ENCODE peak calls at places on chromosomes 12 and 14, in six cellular contexts. F, R, J, X, N and Q are unnamed samples.

GRCh38 chr14:25178255-25178654 is 128.3 kb upstream of the STXBP6 start:
- DNase-seq in J (no peak), X (no peak), R (no peak), F (no peak), N (no peak), Q (no peak)

GRCh38 chr12:2588345-2588744 is 206.4 kb upstream of the FKBP4 start:
- DNase-seq in X (no peak), R (no peak), J (no peak), N (no peak), F (no peak), Q (no peak)

GRCh38 chr14:68844210-68844545 is 51.3 kb upstream of the ZFP36L1 start:
- DNase-seq in J (no peak), N (no peak), F (no peak), X (no peak), R (no peak), Q (no peak)

GRCh38 chr14:21525571-21525970 is 575 bp downstream of the SALL2 start:
- DNase-seq in R (no peak), F (no peak), J (no peak), N (no peak), X (no peak), Q (no peak)

GRCh38 chr12:13124661-13125505 is 21.4 kb upstream of the GSG1 start:
- DNase-seq in J (peak), N (peak), R (no peak), X (no peak), F (no peak), Q (no peak)

GRCh38 chr14:91219505-91220389 is 24.8 kb downstream of the GPR68 start:
- DNase-seq in X (no peak), R (no peak), F (no peak), N (no peak), J (no peak), Q (no peak)

GRCh38 chr12:51906452-51907082 is 737 bp upstream of the ACVRL1 start:
- DNase-seq in J (peak), X (no peak), N (no peak), R (no peak), F (no peak), Q (no peak)

GRCh38 chr12:34347367-34347766 is 325.1 kb downstream of the ALG10 start:
- DNase-seq in R (no peak), F (no peak), X (no peak), N (peak), J (no peak), Q (no peak)

GRCh38 chr14:92252291-92252690 is 70.7 kb upstream of the SLC24A4 start:
- DNase-seq in R (no peak), X (no peak), F (no peak), N (no peak), J (no peak), Q (no peak)

GRCh38 chr12:59182660-59183455 is 262.6 kb upstream of the LRIG3 start:
- DNase-seq in F (no peak), J (no peak), N (no peak), X (no peak), R (no peak), Q (no peak)

GRCh38 chr12:96248532-96248931 is 54.4 kb downstream of the ELK3 start:
- DNase-seq in N (no peak), R (no peak), X (no peak), J (peak), F (no peak), Q (no peak)

GRCh38 chr12:69189378-69189978 is 49.9 kb upstream of the CPSF6 start:
- DNase-seq in R (no peak), F (no peak), N (peak), X (no peak), J (no peak), Q (no peak)

GRCh38 chr12:120836119-120836684 is 68.0 kb downstream of the SPPL3 start:
- DNase-seq in J (no peak), R (no peak), F (no peak), N (no peak), X (no peak), Q (no peak)

GRCh38 chr12:53722450-53723041 is 4.7 kb downstream of the CALCOCO1 start:
- DNase-seq in X (no peak), N (no peak), F (peak), J (no peak), R (no peak), Q (no peak)

GRCh38 chr12:63045020-63045860 is 105.8 kb downstream of the AVPR1A start:
- DNase-seq in F (no peak), R (no peak), X (no peak), N (peak), J (peak), Q (no peak)

GRCh38 chr14:100569734-100570251 is 17.4 kb downstream of the BEGAIN start:
- DNase-seq in J (no peak), N (no peak), F (no peak), R (no peak), X (no peak), Q (no peak)

GRCh38 chr12:67477682-67478265 is 170.8 kb upstream of the DYRK2 start:
- DNase-seq in J (peak), N (no peak), X (no peak), R (no peak), F (no peak), Q (no peak)

GRCh38 chr12:131636940-131637750 is 73.7 kb upstream of the SFSWAP start:
- DNase-seq in J (no peak), N (no peak), R (no peak), X (no peak), F (no peak), Q (no peak)

GRCh38 chr12:108193922-108194321 is 64.8 kb downstream of the WSCD2 start:
- DNase-seq in J (peak), R (no peak), X (no peak), F (peak), N (peak), Q (no peak)

GRCh38 chr14:92263681-92264080 is 59.3 kb upstream of the SLC24A4 start:
- DNase-seq in R (no peak), N (no peak), X (no peak), J (no peak), F (no peak), Q (no peak)

GRCh38 chr14:36022765-36023415 is 153.6 kb downstream of the PTCSC3 start:
- DNase-seq in X (no peak), J (no peak), N (no peak), R (no peak), F (no peak), Q (no peak)

GRCh38 chr12:98354520-98354919 is 160.9 kb upstream of the TMPO start:
- DNase-seq in J (no peak), R (no peak), F (no peak), X (no peak), N (no peak), Q (no peak)

GRCh38 chr14:57244103-57244502 is 24.6 kb downstream of the EXOC5 start:
- DNase-seq in R (no peak), N (no peak), X (no peak), J (peak), F (no peak), Q (no peak)

GRCh38 chr14:34501004-34501580 is 38.4 kb downstream of the EAPP start:
- DNase-seq in N (no peak), X (no peak), R (no peak), F (no peak), J (no peak), Q (no peak)

GRCh38 chr12:96240656-96241055 is 46.5 kb downstream of the ELK3 start:
- DNase-seq in X (no peak), J (no peak), F (no peak), R (no peak), N (no peak), Q (no peak)

GRCh38 chr12:120735181-120735580 is 9.6 kb downstream of the ACADS start:
- DNase-seq in N (no peak), F (no peak), X (no peak), J (no peak), R (no peak), Q (no peak)

GRCh38 chr14:64060199-64060545 is 207.4 kb downstream of the SYNE2 start:
- DNase-seq in J (peak), R (no peak), N (no peak), F (no peak), X (no peak), Q (no peak)

GRCh38 chr12:122023339-122024131 is 1.9 kb downstream of the BCL7A start:
- DNase-seq in F (no peak), J (no peak), N (peak), R (no peak), X (no peak), Q (no peak)

GRCh38 chr14:35533357-35534129 is 421 bp upstream of the INSM2 start:
- DNase-seq in R (peak), X (peak), F (peak), J (peak), N (peak), Q (peak)

GRCh38 chr12:63047146-63047545 is 103.9 kb downstream of the AVPR1A start:
- DNase-seq in F (no peak), J (no peak), R (no peak), N (no peak), X (no peak), Q (no peak)

GRCh38 chr14:68950111-68950510 is 29.0 kb downstream of the ACTN1 start:
- DNase-seq in X (no peak), J (peak), F (no peak), R (no peak), N (peak), Q (no peak)

GRCh38 chr12:100576311-100577036 is 3.0 kb downstream of the GAS2L3 start:
- DNase-seq in N (peak), J (peak), F (no peak), R (no peak), X (no peak), Q (no peak)

GRCh38 chr12:118866346-118866745 is 115.0 kb upstream of the SRRM4 start:
- DNase-seq in J (peak), R (no peak), N (no peak), F (no peak), X (no peak), Q (no peak)

DNA sequence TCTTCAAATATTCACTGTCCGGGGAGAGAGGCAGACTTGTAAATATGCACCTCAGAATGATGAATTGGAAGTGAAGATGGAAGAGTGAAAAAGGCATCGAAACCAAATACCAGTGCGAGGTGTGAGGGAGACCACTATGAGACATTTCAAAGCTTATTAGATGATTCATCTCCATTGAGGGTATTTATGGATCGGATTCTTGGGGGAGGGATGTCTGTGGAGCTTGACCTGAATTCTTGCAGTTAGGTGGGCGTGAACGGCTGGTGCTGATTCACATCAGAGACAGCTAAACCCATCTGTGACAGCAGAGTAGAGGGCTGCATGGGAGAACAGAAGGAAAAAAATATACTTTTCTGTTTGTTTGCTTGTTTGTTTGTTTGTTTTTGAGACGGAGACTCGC is 677.2 kb downstream of the AACS start:
- DNase-seq in J (no peak), N (no peak), X (no peak), R (no peak), F (no peak), Q (no peak)
- H3K27ac ChIP-seq in J (no peak), N (no peak), X (no peak), R (no peak), F (no peak), Q (no peak)

GRCh38 chr14:103879570-103880333 is 32.4 kb upstream of the PPP1R13B start:
- DNase-seq in R (no peak), J (no peak), F (no peak), N (peak), X (peak), Q (no peak)
- H3K27ac ChIP-seq in R (no peak), J (no peak), F (no peak), N (peak), X (no peak), Q (no peak)

GRCh38 chr12:19322376-19322775 is 116.9 kb upstream of the AEBP2 start:
- DNase-seq in R (no peak), X (no peak), F (no peak), J (no peak), N (no peak), Q (no peak)

GRCh38 chr12:19323768-19324167 is 115.5 kb upstream of the AEBP2 start:
- DNase-seq in N (no peak), F (no peak), X (no peak), R (no peak), J (no peak), Q (no peak)
- H3K27ac ChIP-seq in N (no peak), F (no peak), X (no peak), R (no peak), J (no peak), Q (no peak)

GRCh38 chr12:130136536-130136935 is 25.7 kb upstream of the FZD10 start:
- DNase-seq in F (no peak), R (no peak), N (no peak), X (no peak), J (no peak), Q (no peak)
- H3K27ac ChIP-seq in F (no peak), R (no peak), N (peak), X (no peak), J (no peak), Q (no peak)